ENCODE peak calls at places on chromosomes 13 and 19, in seven cellular contexts. One of them, this sample, is unnamed.

GRCh38 chr13:111508902-111509509 is 188.6 kb downstream of the TEX29 start:
- DNase-seq in heart right ventricle: no peak
- DNase-seq in NCI-H774: peak; percentile 67
- DNase-seq in activated CD4-positive, alpha-beta T cell treated with anti-CD3 and anti-CD28 coated beads, Interleukin-2, amount 50 U/mL, for 48 hours: no peak
- DNase-seq in tibial nerve: no peak
- DNase-seq in mesendoderm: no peak
- DNase-seq in cardiac fibroblast: no peak
- DNase-seq in this sample: no peak

GRCh38 chr13:25117312-25117711 is 21.4 kb downstream of the PABPC3 start:
- DNase-seq in heart right ventricle: no peak
- DNase-seq in NCI-H774: no peak
- DNase-seq in activated CD4-positive, alpha-beta T cell treated with anti-CD3 and anti-CD28 coated beads, Interleukin-2, amount 50 U/mL, for 48 hours: no peak
- DNase-seq in tibial nerve: no peak
- DNase-seq in mesendoderm: peak; percentile 22
- DNase-seq in cardiac fibroblast: no peak
- DNase-seq in this sample: no peak

GRCh38 chr13:80577951-80578670 is 237.2 kb upstream of the SPRY2 start:
- DNase-seq in heart right ventricle: peak; percentile 15
- DNase-seq in NCI-H774: no peak
- DNase-seq in activated CD4-positive, alpha-beta T cell treated with anti-CD3 and anti-CD28 coated beads, Interleukin-2, amount 50 U/mL, for 48 hours: no peak
- DNase-seq in tibial nerve: no peak
- DNase-seq in mesendoderm: peak; percentile 53
- DNase-seq in cardiac fibroblast: no peak
- DNase-seq in this sample: no peak

GRCh38 chr13:52599853-52600603 is 42.2 kb upstream of the HNRNPA1L2 start:
- DNase-seq in heart right ventricle: peak; percentile 17
- DNase-seq in NCI-H774: peak; percentile 22
- DNase-seq in activated CD4-positive, alpha-beta T cell treated with anti-CD3 and anti-CD28 coated beads, Interleukin-2, amount 50 U/mL, for 48 hours: peak; percentile 17
- DNase-seq in tibial nerve: no peak
- DNase-seq in mesendoderm: peak; percentile 41
- DNase-seq in cardiac fibroblast: peak; percentile 10
- DNase-seq in this sample: peak; percentile 61

GRCh38 chr13:51643882-51644281 is 59.6 kb downstream of the WDFY2 start:
- DNase-seq in heart right ventricle: no peak
- DNase-seq in NCI-H774: no peak
- DNase-seq in activated CD4-positive, alpha-beta T cell treated with anti-CD3 and anti-CD28 coated beads, Interleukin-2, amount 50 U/mL, for 48 hours: no peak
- DNase-seq in tibial nerve: no peak
- DNase-seq in mesendoderm: peak; percentile 74
- DNase-seq in cardiac fibroblast: peak; percentile 92
- DNase-seq in this sample: no peak

GRCh38 chr13:31267126-31267784 is 67.5 kb downstream of the B3GLCT start:
- DNase-seq in heart right ventricle: peak; percentile 18
- DNase-seq in NCI-H774: no peak
- DNase-seq in activated CD4-positive, alpha-beta T cell treated with anti-CD3 and anti-CD28 coated beads, Interleukin-2, amount 50 U/mL, for 48 hours: no peak
- DNase-seq in tibial nerve: no peak
- DNase-seq in mesendoderm: no peak
- DNase-seq in cardiac fibroblast: peak; percentile 20
- DNase-seq in this sample: peak; percentile 3

GRCh38 chr19:11658954-11659353 is 61.7 kb downstream of the ZNF627 start:
- DNase-seq in heart right ventricle: no peak
- DNase-seq in NCI-H774: no peak
- DNase-seq in activated CD4-positive, alpha-beta T cell treated with anti-CD3 and anti-CD28 coated beads, Interleukin-2, amount 50 U/mL, for 48 hours: no peak
- DNase-seq in tibial nerve: no peak
- DNase-seq in mesendoderm: no peak
- DNase-seq in cardiac fibroblast: no peak
- DNase-seq in this sample: no peak

GRCh38 chr19:6161271-6161850 is 25.9 kb downstream of the ACSBG2 start:
- DNase-seq in heart right ventricle: peak; percentile 63
- DNase-seq in NCI-H774: peak; percentile 6
- DNase-seq in activated CD4-positive, alpha-beta T cell treated with anti-CD3 and anti-CD28 coated beads, Interleukin-2, amount 50 U/mL, for 48 hours: peak; percentile 20
- DNase-seq in tibial nerve: no peak
- DNase-seq in mesendoderm: peak; percentile 33
- DNase-seq in cardiac fibroblast: no peak
- DNase-seq in this sample: no peak

GRCh38 chr13:109146912-109147624 is 517.7 kb downstream of the MYO16 start:
- DNase-seq in heart right ventricle: no peak
- DNase-seq in NCI-H774: no peak
- DNase-seq in activated CD4-positive, alpha-beta T cell treated with anti-CD3 and anti-CD28 coated beads, Interleukin-2, amount 50 U/mL, for 48 hours: no peak
- DNase-seq in tibial nerve: no peak
- DNase-seq in mesendoderm: no peak
- DNase-seq in cardiac fibroblast: peak; percentile 60
- DNase-seq in this sample: no peak

GRCh38 chr19:49153167-49153809 is 1.9 kb downstream of the HRC start:
- DNase-seq in heart right ventricle: no peak
- DNase-seq in NCI-H774: no peak
- DNase-seq in activated CD4-positive, alpha-beta T cell treated with anti-CD3 and anti-CD28 coated beads, Interleukin-2, amount 50 U/mL, for 48 hours: no peak
- DNase-seq in tibial nerve: no peak
- DNase-seq in mesendoderm: no peak
- DNase-seq in cardiac fibroblast: no peak
- DNase-seq in this sample: no peak

GRCh38 chr13:84400711-84401110 is 518.4 kb upstream of the SLITRK1 start:
- DNase-seq in heart right ventricle: no peak
- DNase-seq in NCI-H774: no peak
- DNase-seq in activated CD4-positive, alpha-beta T cell treated with anti-CD3 and anti-CD28 coated beads, Interleukin-2, amount 50 U/mL, for 48 hours: no peak
- DNase-seq in tibial nerve: no peak
- DNase-seq in mesendoderm: no peak
- DNase-seq in cardiac fibroblast: peak; percentile 63
- DNase-seq in this sample: no peak

GRCh38 chr13:51849145-51850101 is 4.4 kb upstream of the TMEM272 start:
- DNase-seq in heart right ventricle: no peak
- DNase-seq in NCI-H774: no peak
- DNase-seq in activated CD4-positive, alpha-beta T cell treated with anti-CD3 and anti-CD28 coated beads, Interleukin-2, amount 50 U/mL, for 48 hours: peak; percentile 62
- DNase-seq in tibial nerve: no peak
- DNase-seq in mesendoderm: peak; percentile 90
- DNase-seq in cardiac fibroblast: peak; percentile 10
- DNase-seq in this sample: no peak

GRCh38 chr19:16615788-16616187 is 12.2 kb downstream of the MED26 start:
- DNase-seq in heart right ventricle: no peak
- DNase-seq in NCI-H774: no peak
- DNase-seq in activated CD4-positive, alpha-beta T cell treated with anti-CD3 and anti-CD28 coated beads, Interleukin-2, amount 50 U/mL, for 48 hours: no peak
- DNase-seq in tibial nerve: no peak
- DNase-seq in mesendoderm: peak; percentile 47
- DNase-seq in cardiac fibroblast: no peak
- DNase-seq in this sample: no peak

GRCh38 chr13:100534147-100534818 is 54.3 kb downstream of the GGACT start:
- DNase-seq in heart right ventricle: no peak
- DNase-seq in NCI-H774: no peak
- DNase-seq in activated CD4-positive, alpha-beta T cell treated with anti-CD3 and anti-CD28 coated beads, Interleukin-2, amount 50 U/mL, for 48 hours: no peak
- DNase-seq in tibial nerve: no peak
- DNase-seq in mesendoderm: no peak
- DNase-seq in cardiac fibroblast: no peak
- DNase-seq in this sample: no peak

GRCh38 chr19:35557539-35558399 is 5.7 kb downstream of the ATP4A start:
- DNase-seq in heart right ventricle: peak; percentile 35
- DNase-seq in NCI-H774: peak; percentile 58
- DNase-seq in activated CD4-positive, alpha-beta T cell treated with anti-CD3 and anti-CD28 coated beads, Interleukin-2, amount 50 U/mL, for 48 hours: peak; percentile 68
- DNase-seq in tibial nerve: no peak
- DNase-seq in mesendoderm: peak; percentile 96
- DNase-seq in cardiac fibroblast: peak; percentile 63
- DNase-seq in this sample: peak; percentile 78

GRCh38 chr13:77507931-77508776 is 27.4 kb upstream of the SCEL start:
- DNase-seq in heart right ventricle: no peak
- DNase-seq in NCI-H774: no peak
- DNase-seq in activated CD4-positive, alpha-beta T cell treated with anti-CD3 and anti-CD28 coated beads, Interleukin-2, amount 50 U/mL, for 48 hours: no peak
- DNase-seq in tibial nerve: no peak
- DNase-seq in mesendoderm: no peak
- DNase-seq in cardiac fibroblast: peak; percentile 35
- DNase-seq in this sample: no peak

GRCh38 chr19:1449467-1450442 is at the start of gene APC2:
- DNase-seq in heart right ventricle: no peak
- DNase-seq in NCI-H774: peak; percentile 1
- DNase-seq in activated CD4-positive, alpha-beta T cell treated with anti-CD3 and anti-CD28 coated beads, Interleukin-2, amount 50 U/mL, for 48 hours: peak; percentile 37
- DNase-seq in tibial nerve: no peak
- DNase-seq in mesendoderm: peak; percentile 73
- DNase-seq in cardiac fibroblast: no peak
- DNase-seq in this sample: peak; percentile 91

GRCh38 chr19:17775245-17775927 is 19.6 kb upstream of the B3GNT3 start:
- DNase-seq in heart right ventricle: no peak
- DNase-seq in NCI-H774: no peak
- DNase-seq in activated CD4-positive, alpha-beta T cell treated with anti-CD3 and anti-CD28 coated beads, Interleukin-2, amount 50 U/mL, for 48 hours: peak; percentile 64
- DNase-seq in tibial nerve: peak; percentile 58
- DNase-seq in mesendoderm: peak; percentile 62
- DNase-seq in cardiac fibroblast: peak; percentile 38
- DNase-seq in this sample: peak; percentile 42

GRCh38 chr19:7916137-7916907 is 1.7 kb downstream of the TGFBR3L start:
- DNase-seq in heart right ventricle: no peak
- DNase-seq in NCI-H774: peak; percentile 31
- DNase-seq in activated CD4-positive, alpha-beta T cell treated with anti-CD3 and anti-CD28 coated beads, Interleukin-2, amount 50 U/mL, for 48 hours: peak; percentile 67
- DNase-seq in tibial nerve: no peak
- DNase-seq in mesendoderm: peak; percentile 29
- DNase-seq in cardiac fibroblast: no peak
- DNase-seq in this sample: no peak

GRCh38 chr13:30978981-30979956 is 46.8 kb downstream of the TEX26 start:
- DNase-seq in heart right ventricle: no peak
- DNase-seq in NCI-H774: no peak
- DNase-seq in activated CD4-positive, alpha-beta T cell treated with anti-CD3 and anti-CD28 coated beads, Interleukin-2, amount 50 U/mL, for 48 hours: peak; percentile 61
- DNase-seq in tibial nerve: no peak
- DNase-seq in mesendoderm: peak; percentile 90
- DNase-seq in cardiac fibroblast: peak; percentile 29
- DNase-seq in this sample: peak; percentile 9

GRCh38 chr13:73223372-73223781 is 164.6 kb downstream of the KLF5 start:
- DNase-seq in heart right ventricle: no peak
- DNase-seq in NCI-H774: no peak
- DNase-seq in activated CD4-positive, alpha-beta T cell treated with anti-CD3 and anti-CD28 coated beads, Interleukin-2, amount 50 U/mL, for 48 hours: peak; percentile 48
- DNase-seq in tibial nerve: no peak
- DNase-seq in mesendoderm: no peak
- DNase-seq in cardiac fibroblast: no peak
- DNase-seq in this sample: no peak

GRCh38 chr19:34120846-34121639 is 51.3 kb upstream of the LSM14A start:
- DNase-seq in heart right ventricle: no peak
- DNase-seq in NCI-H774: no peak
- DNase-seq in activated CD4-positive, alpha-beta T cell treated with anti-CD3 and anti-CD28 coated beads, Interleukin-2, amount 50 U/mL, for 48 hours: peak; percentile 70
- DNase-seq in tibial nerve: peak; percentile 21
- DNase-seq in mesendoderm: peak; percentile 63
- DNase-seq in cardiac fibroblast: peak; percentile 71
- DNase-seq in this sample: peak; percentile 24

GRCh38 chr19:10501971-10502523 is 1.1 kb downstream of the KEAP1 start:
- DNase-seq in heart right ventricle: peak; percentile 81
- DNase-seq in NCI-H774: peak; percentile 78
- DNase-seq in activated CD4-positive, alpha-beta T cell treated with anti-CD3 and anti-CD28 coated beads, Interleukin-2, amount 50 U/mL, for 48 hours: peak; percentile 66
- DNase-seq in tibial nerve: peak; percentile 53
- DNase-seq in mesendoderm: peak; percentile 51
- DNase-seq in cardiac fibroblast: peak; percentile 59
- DNase-seq in this sample: peak; percentile 76

GRCh38 chr19:934865-935422 is 9.1 kb downstream of the ARID3A start:
- DNase-seq in heart right ventricle: peak; percentile 85
- DNase-seq in NCI-H774: peak; percentile 87
- DNase-seq in activated CD4-positive, alpha-beta T cell treated with anti-CD3 and anti-CD28 coated beads, Interleukin-2, amount 50 U/mL, for 48 hours: no peak
- DNase-seq in tibial nerve: peak; percentile 45
- DNase-seq in mesendoderm: no peak
- DNase-seq in cardiac fibroblast: peak; percentile 93
- DNase-seq in this sample: peak; percentile 74

GRCh38 chr13:49664606-49665005 is 26.7 kb downstream of the EBPL start:
- DNase-seq in heart right ventricle: no peak
- DNase-seq in NCI-H774: no peak
- DNase-seq in activated CD4-positive, alpha-beta T cell treated with anti-CD3 and anti-CD28 coated beads, Interleukin-2, amount 50 U/mL, for 48 hours: no peak
- DNase-seq in tibial nerve: no peak
- DNase-seq in mesendoderm: peak; percentile 83
- DNase-seq in cardiac fibroblast: no peak
- DNase-seq in this sample: no peak

GRCh38 chr13:107144432-107144831 is 576.5 kb upstream of the ARGLU1 start:
- DNase-seq in heart right ventricle: no peak
- DNase-seq in NCI-H774: no peak
- DNase-seq in activated CD4-positive, alpha-beta T cell treated with anti-CD3 and anti-CD28 coated beads, Interleukin-2, amount 50 U/mL, for 48 hours: no peak
- DNase-seq in tibial nerve: no peak
- DNase-seq in mesendoderm: peak; percentile 11
- DNase-seq in cardiac fibroblast: peak; percentile 0
- DNase-seq in this sample: peak; percentile 29

This sample was measured in G401.